ENCODE peak calls at places on chromosomes 6 and 20, in five cellular contexts. One of them, this sample, is unnamed. For H3K9me3, the result is how much of the 10 kb centered on the place peaks cover.

GRCh38 chr6:108562503-108562993 is 1.8 kb downstream of the FOXO3 start:
- DNase-seq in IMR-90: peak
- DNase-seq in tibial artery: peak
- DNase-seq in mucosa of descending colon: peak
- DNase-seq in heart right ventricle: peak
- DNase-seq in this sample: peak

GRCh38 chr6:168884646-168885086 is 369.0 kb downstream of the THBS2 start:
- DNase-seq in heart right ventricle: peak
- DNase-seq in mucosa of descending colon: peak
- DNase-seq in tibial artery: peak
- DNase-seq in IMR-90: peak
- DNase-seq in this sample: peak

GRCh38 chr6:139567095-139567494 is 192.6 kb upstream of the CITED2 start:
- DNase-seq in mucosa of descending colon: no peak
- DNase-seq in IMR-90: no peak
- DNase-seq in tibial artery: no peak
- DNase-seq in heart right ventricle: no peak
- DNase-seq in this sample: no peak

GRCh38 chr6:4644962-4645361 is 131.2 kb upstream of the CDYL start:
- DNase-seq in IMR-90: peak
- DNase-seq in tibial artery: no peak
- DNase-seq in heart right ventricle: no peak
- DNase-seq in mucosa of descending colon: no peak
- DNase-seq in this sample: no peak

GRCh38 chr20:7313047-7313446 is 545.6 kb downstream of the BMP2 start:
- DNase-seq in tibial artery: no peak
- DNase-seq in heart right ventricle: no peak
- DNase-seq in IMR-90: no peak
- DNase-seq in mucosa of descending colon: no peak
- DNase-seq in this sample: no peak

GRCh38 chr20:54023406-54023805 is 47.0 kb downstream of the BCAS1 start:
- DNase-seq in heart right ventricle: no peak
- DNase-seq in mucosa of descending colon: no peak
- DNase-seq in IMR-90: no peak
- DNase-seq in tibial artery: no peak
- DNase-seq in this sample: no peak

GRCh38 chr6:30163090-30163917 is at the start of gene TRIM15:
- DNase-seq in mucosa of descending colon: peak
- DNase-seq in tibial artery: no peak
- DNase-seq in heart right ventricle: no peak
- DNase-seq in IMR-90: no peak
- DNase-seq in this sample: no peak

GRCh38 chr6:94769197-94769596 is 808.1 kb upstream of the MANEA start:
- DNase-seq in IMR-90: no peak
- DNase-seq in tibial artery: no peak
- DNase-seq in mucosa of descending colon: no peak
- DNase-seq in heart right ventricle: no peak
- DNase-seq in this sample: no peak

GRCh38 chr6:54361188-54361587 is 52.9 kb downstream of the TINAG start:
- DNase-seq in tibial artery: no peak
- DNase-seq in heart right ventricle: no peak
- DNase-seq in IMR-90: no peak
- DNase-seq in mucosa of descending colon: no peak
- DNase-seq in this sample: no peak

GRCh38 chr6:1825277-1825676 is 215.6 kb downstream of the FOXC1 start:
- DNase-seq in heart right ventricle: no peak
- DNase-seq in IMR-90: no peak
- DNase-seq in tibial artery: no peak
- DNase-seq in mucosa of descending colon: no peak
- DNase-seq in this sample: no peak

GRCh38 chr6:147970970-147971369 is 371.7 kb upstream of the SASH1 start:
- DNase-seq in IMR-90: peak
- DNase-seq in heart right ventricle: no peak
- DNase-seq in mucosa of descending colon: peak
- DNase-seq in tibial artery: no peak
- DNase-seq in this sample: no peak

GRCh38 chr6:126076992-126077664 is 90.8 kb downstream of the TRMT11 start:
- DNase-seq in IMR-90: no peak
- DNase-seq in tibial artery: no peak
- DNase-seq in mucosa of descending colon: no peak
- DNase-seq in heart right ventricle: no peak
- DNase-seq in this sample: no peak

GRCh38 chr6:26556263-26557070 is 18.3 kb downstream of the HMGN4 start:
- DNase-seq in heart right ventricle: no peak
- DNase-seq in tibial artery: no peak
- DNase-seq in mucosa of descending colon: no peak
- DNase-seq in IMR-90: peak
- DNase-seq in this sample: no peak

GRCh38 chr6:77669913-77670312 is 17.1 kb downstream of the MEI4 start:
- DNase-seq in heart right ventricle: no peak
- DNase-seq in tibial artery: no peak
- DNase-seq in mucosa of descending colon: no peak
- DNase-seq in IMR-90: no peak
- DNase-seq in this sample: no peak

GRCh38 chr6:162177733-162178132 is 549.8 kb downstream of the PRKN start:
- DNase-seq in heart right ventricle: no peak
- DNase-seq in mucosa of descending colon: no peak
- DNase-seq in tibial artery: no peak
- DNase-seq in IMR-90: no peak
- DNase-seq in this sample: no peak

GRCh38 chr6:54860739-54861138 is 14.2 kb downstream of the FAM83B start:
- DNase-seq in heart right ventricle: no peak
- DNase-seq in IMR-90: peak
- DNase-seq in tibial artery: no peak
- DNase-seq in mucosa of descending colon: no peak
- DNase-seq in this sample: no peak

GRCh38 chr6:27290850-27291208 is 21.2 kb downstream of the POM121L2 start:
- DNase-seq in heart right ventricle: no peak
- DNase-seq in mucosa of descending colon: no peak
- DNase-seq in tibial artery: no peak
- DNase-seq in IMR-90: no peak
- DNase-seq in this sample: no peak

GRCh38 chr20:57509665-57510237 is 15.2 kb downstream of the CTCFL start:
- DNase-seq in heart right ventricle: no peak
- DNase-seq in IMR-90: no peak
- DNase-seq in tibial artery: no peak
- DNase-seq in mucosa of descending colon: no peak
- DNase-seq in this sample: peak
- TF ChIP-seq CTCF in heart right ventricle: peak
- TF ChIP-seq CTCF in IMR-90: peak
- TF ChIP-seq CTCF in tibial artery: no peak
- TF ChIP-seq CTCF in mucosa of descending colon: peak
- TF ChIP-seq CTCF in this sample: peak

DNA sequence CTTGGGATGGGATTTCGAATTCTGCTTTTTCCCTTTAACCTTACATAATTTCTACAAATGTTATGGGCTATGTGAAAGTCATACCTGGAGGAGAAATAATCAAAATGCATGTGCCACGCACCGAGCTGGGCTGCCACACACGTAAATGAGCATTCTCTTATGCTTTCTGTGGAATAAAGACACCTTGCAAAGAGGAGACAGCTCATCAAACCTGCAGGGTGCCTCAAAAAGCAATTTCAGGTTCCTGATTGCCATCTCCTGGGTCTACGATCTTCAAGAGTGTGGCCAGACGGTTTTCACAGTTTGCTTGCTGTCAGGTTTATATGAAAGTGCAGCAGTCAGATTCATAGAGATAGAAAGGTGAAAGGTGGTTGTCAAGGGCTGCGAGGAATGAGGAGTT is 36.6 kb downstream of the DUSP22 start:
- DNase-seq in IMR-90: no peak
- DNase-seq in heart right ventricle: no peak
- DNase-seq in tibial artery: no peak
- DNase-seq in mucosa of descending colon: no peak
- DNase-seq in this sample: peak
- H3K9me3 ChIP-seq in IMR-90: under half
- H3K9me3 ChIP-seq in heart right ventricle: under half
- H3K9me3 ChIP-seq in tibial artery: under half
- H3K9me3 ChIP-seq in mucosa of descending colon: under half
- H3K9me3 ChIP-seq in this sample: under half

DNA sequence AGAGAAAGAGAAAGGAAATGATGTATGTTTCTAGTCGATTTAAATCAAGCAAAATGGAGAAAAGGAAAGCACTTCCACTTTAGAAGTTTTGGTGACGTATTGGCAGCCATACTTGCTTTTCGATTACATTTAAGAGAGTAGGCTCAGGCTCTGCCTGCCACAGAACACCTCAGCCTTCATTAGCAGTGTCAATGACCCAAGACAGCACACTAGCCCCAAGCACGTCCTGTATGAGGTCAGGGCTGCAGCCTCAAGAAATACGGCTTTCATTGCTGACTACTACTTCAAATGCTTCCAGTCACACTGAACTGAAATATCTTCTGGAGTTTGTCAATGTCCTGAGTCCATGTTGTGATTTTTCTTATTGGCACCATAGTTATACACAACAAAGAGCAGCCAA is 285.3 kb downstream of the EYA4 start:
- DNase-seq in tibial artery: no peak
- DNase-seq in IMR-90: no peak
- DNase-seq in mucosa of descending colon: no peak
- DNase-seq in heart right ventricle: no peak
- DNase-seq in this sample: no peak
- TF ChIP-seq CTCF in tibial artery: no peak
- TF ChIP-seq CTCF in IMR-90: no peak
- TF ChIP-seq CTCF in mucosa of descending colon: no peak
- TF ChIP-seq CTCF in heart right ventricle: no peak
- TF ChIP-seq CTCF in this sample: no peak

DNA sequence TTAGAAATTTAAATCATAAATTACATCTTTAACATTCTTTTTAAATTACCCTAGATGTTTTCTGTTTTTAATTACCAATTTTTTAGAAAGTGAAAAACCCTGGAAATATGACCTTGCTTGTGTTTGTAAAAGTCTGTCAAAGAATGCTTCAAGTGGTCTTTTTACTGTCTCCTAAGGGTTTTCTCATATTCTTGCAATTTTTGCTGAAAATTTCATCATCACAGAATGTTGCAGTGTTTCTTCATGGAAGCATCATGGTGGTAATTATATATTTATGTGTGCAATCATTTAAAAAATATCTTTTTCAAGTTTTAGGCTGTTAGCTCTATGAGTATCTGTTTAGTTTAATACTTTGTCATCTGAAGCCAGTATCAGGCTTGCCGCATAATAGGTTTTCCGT is 178.2 kb downstream of the HDGFL1 start:
- DNase-seq in IMR-90: no peak
- DNase-seq in heart right ventricle: no peak
- DNase-seq in mucosa of descending colon: no peak
- DNase-seq in tibial artery: no peak
- DNase-seq in this sample: no peak
- H3K9me3 ChIP-seq in IMR-90: under half
- H3K9me3 ChIP-seq in heart right ventricle: under half
- H3K9me3 ChIP-seq in mucosa of descending colon: under half
- H3K9me3 ChIP-seq in tibial artery: under half
- H3K9me3 ChIP-seq in this sample: under half

GRCh38 chr6:43120938-43121913 is 45.1 kb downstream of the PTK7 start:
- DNase-seq in heart right ventricle: peak
- DNase-seq in mucosa of descending colon: no peak
- DNase-seq in IMR-90: peak
- DNase-seq in tibial artery: peak
- DNase-seq in this sample: no peak
- TF ChIP-seq CTCF in heart right ventricle: no peak
- TF ChIP-seq CTCF in mucosa of descending colon: no peak
- TF ChIP-seq CTCF in IMR-90: peak
- TF ChIP-seq CTCF in tibial artery: no peak
- TF ChIP-seq CTCF in this sample: no peak

GRCh38 chr20:43804781-43805180 is 78.0 kb upstream of the GTSF1L start:
- DNase-seq in mucosa of descending colon: no peak
- DNase-seq in tibial artery: no peak
- DNase-seq in IMR-90: no peak
- DNase-seq in heart right ventricle: no peak
- DNase-seq in this sample: no peak
- H3K9me3 ChIP-seq in mucosa of descending colon: under half
- H3K9me3 ChIP-seq in tibial artery: under half
- H3K9me3 ChIP-seq in IMR-90: under half
- H3K9me3 ChIP-seq in heart right ventricle: under half
- H3K9me3 ChIP-seq in this sample: under half

DNA sequence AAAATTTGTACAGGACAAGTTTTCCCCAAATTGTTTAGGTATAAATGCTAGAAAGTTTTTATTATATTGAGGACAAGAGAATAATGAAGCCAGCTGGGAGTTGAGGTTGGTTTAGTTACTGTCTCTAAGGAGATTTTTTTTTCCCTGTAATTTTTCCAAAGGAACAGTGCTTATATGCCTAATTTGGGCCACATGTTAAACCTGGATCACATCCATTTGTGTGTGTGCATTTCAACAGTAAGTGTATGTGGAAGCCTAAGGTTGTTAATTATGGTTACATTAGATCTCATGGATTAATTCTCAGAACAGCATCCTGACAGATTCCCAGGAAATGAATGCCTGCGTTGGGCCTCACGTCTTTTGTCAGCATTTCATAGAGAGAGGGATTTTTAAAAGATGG is 4.5 kb downstream of the IGF2R start:
- DNase-seq in mucosa of descending colon: no peak
- DNase-seq in IMR-90: peak
- DNase-seq in tibial artery: no peak
- DNase-seq in heart right ventricle: no peak
- DNase-seq in this sample: no peak
- TF ChIP-seq CTCF in mucosa of descending colon: no peak
- TF ChIP-seq CTCF in IMR-90: no peak
- TF ChIP-seq CTCF in tibial artery: no peak
- TF ChIP-seq CTCF in heart right ventricle: no peak
- TF ChIP-seq CTCF in this sample: no peak

GRCh38 chr20:38241201-38241600 is 19.3 kb downstream of the KIAA1755 start:
- DNase-seq in heart right ventricle: no peak
- DNase-seq in tibial artery: no peak
- DNase-seq in IMR-90: no peak
- DNase-seq in mucosa of descending colon: no peak
- DNase-seq in this sample: no peak
- H3K9me3 ChIP-seq in heart right ventricle: under half
- H3K9me3 ChIP-seq in tibial artery: under half
- H3K9me3 ChIP-seq in IMR-90: under half
- H3K9me3 ChIP-seq in mucosa of descending colon: under half
- H3K9me3 ChIP-seq in this sample: under half

GRCh38 chr6:159043236-159043635 is 1.6 kb downstream of the TAGAP start:
- DNase-seq in tibial artery: no peak
- DNase-seq in heart right ventricle: no peak
- DNase-seq in IMR-90: no peak
- DNase-seq in mucosa of descending colon: no peak
- DNase-seq in this sample: no peak
- TF ChIP-seq CTCF in tibial artery: no peak
- TF ChIP-seq CTCF in heart right ventricle: no peak
- TF ChIP-seq CTCF in IMR-90: no peak
- TF ChIP-seq CTCF in mucosa of descending colon: no peak
- TF ChIP-seq CTCF in this sample: no peak

DNA sequence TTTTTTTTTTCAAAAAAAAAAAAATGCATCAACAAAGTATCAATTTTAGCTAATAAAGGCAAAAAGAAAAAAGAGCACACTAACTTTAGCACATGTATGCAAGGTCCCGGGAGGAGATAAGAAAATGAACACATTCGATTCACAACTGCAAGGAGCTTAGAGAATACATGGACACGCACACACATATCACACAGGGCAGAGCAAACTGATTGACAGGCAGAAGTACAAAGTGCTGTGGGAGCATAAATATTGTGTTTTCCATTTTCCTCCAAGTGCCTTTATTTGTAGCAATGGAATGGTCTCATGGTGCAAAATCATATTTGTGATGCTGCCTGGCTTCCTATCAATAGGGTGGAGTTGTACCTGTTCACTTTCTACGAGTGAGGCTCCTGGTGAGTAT is 63.8 kb downstream of the SGK1 start:
- DNase-seq in IMR-90: no peak
- DNase-seq in tibial artery: no peak
- DNase-seq in mucosa of descending colon: no peak
- DNase-seq in heart right ventricle: no peak
- DNase-seq in this sample: no peak
- H3K9me3 ChIP-seq in IMR-90: under half
- H3K9me3 ChIP-seq in tibial artery: under half
- H3K9me3 ChIP-seq in mucosa of descending colon: under half
- H3K9me3 ChIP-seq in heart right ventricle: under half
- H3K9me3 ChIP-seq in this sample: under half

This sample was measured in MM.1S.